ENCODE peak calls at places on chromosomes 7 and 10, in nine cellular contexts. B, N, S, Y, M, T, K, D and Z are unnamed samples.

GRCh38 chr7:130957722-130958360 is 223.8 kb upstream of the KLF14 start:
- DNase-seq in B (no peak), N (no peak), S (no peak), Y (no peak), M (no peak), T (no peak), K (no peak), D (no peak), Z (no peak)

GRCh38 chr10:22491480-22491879 is 146.2 kb downstream of the SPAG6 start:
- DNase-seq in B (no peak), N (no peak), S (no peak), Y (no peak), M (no peak), T (no peak), K (no peak), D (no peak), Z (no peak)

GRCh38 chr7:143906895-143907294 is 4.9 kb upstream of the TCAF1 start:
- DNase-seq in B (no peak), N (no peak), S (no peak), Y (no peak), M (no peak), T (peak; percentile 67), K (no peak), D (peak; percentile 18), Z (no peak)

GRCh38 chr7:64098-64521 is 128.3 kb upstream of the FAM20C start:
- DNase-seq in B (peak; percentile 7), N (peak; percentile 5), S (peak; percentile 52), Y (peak; percentile 57), M (no peak), T (peak; percentile 67), K (peak; percentile 53), D (peak; percentile 88), Z (peak; percentile 40)

GRCh38 chr10:30455816-30456215 is 21.8 kb downstream of the MAP3K8 start:
- DNase-seq in B (no peak), N (no peak), S (no peak), Y (peak; percentile 15), M (no peak), T (no peak), K (no peak), D (peak; percentile 61), Z (no peak)

GRCh38 chr10:85124592-85124991 is 796.2 kb downstream of the CCSER2 start:
- DNase-seq in B (no peak), N (no peak), S (no peak), Y (no peak), M (no peak), T (no peak), K (no peak), D (no peak), Z (no peak)

GRCh38 chr10:28587270-28587969 is 54.5 kb downstream of the WAC start:
- DNase-seq in B (no peak), N (no peak), S (no peak), Y (no peak), M (no peak), T (no peak), K (no peak), D (no peak), Z (no peak)

GRCh38 chr10:58998924-58999713 is 177.3 kb upstream of the PHYHIPL start:
- DNase-seq in B (no peak), N (no peak), S (no peak), Y (no peak), M (no peak), T (no peak), K (no peak), D (peak; percentile 86), Z (no peak)

GRCh38 chr7:114209968-114210367 is 204.6 kb upstream of the FOXP2 start:
- DNase-seq in B (no peak), N (no peak), S (no peak), Y (no peak), M (no peak), T (no peak), K (no peak), D (no peak), Z (no peak)

GRCh38 chr7:32477649-32477980 is 12.6 kb downstream of the LSM5 start:
- DNase-seq in B (no peak), N (no peak), S (no peak), Y (no peak), M (no peak), T (no peak), K (no peak), D (no peak), Z (no peak)

GRCh38 chr7:28187012-28187411 is 6.4 kb upstream of the JAZF1 start:
- DNase-seq in B (no peak), N (no peak), S (no peak), Y (no peak), M (no peak), T (no peak), K (no peak), D (no peak), Z (peak; percentile 19)

GRCh38 chr10:30819306-30820190 is 190.0 kb upstream of the LYZL2 start:
- DNase-seq in B (no peak), N (no peak), S (no peak), Y (no peak), M (no peak), T (no peak), K (no peak), D (no peak), Z (no peak)

GRCh38 chr7:103996017-103996551 is 6.6 kb upstream of the RELN start:
- DNase-seq in B (no peak), N (no peak), S (no peak), Y (no peak), M (no peak), T (no peak), K (no peak), D (no peak), Z (no peak)

GRCh38 chr7:27901028-27901760 is 161.2 kb downstream of the TAX1BP1 start:
- DNase-seq in B (no peak), N (no peak), S (no peak), Y (peak; percentile 9), M (peak; percentile 20), T (no peak), K (no peak), D (no peak), Z (no peak)

GRCh38 chr7:151799506-151799905 is 77.4 kb downstream of the PRKAG2 start:
- DNase-seq in B (no peak), N (no peak), S (no peak), Y (no peak), M (no peak), T (no peak), K (peak; percentile 34), D (peak; percentile 33), Z (no peak)

GRCh38 chr10:24393206-24393605 is 184.3 kb downstream of the KIAA1217 start:
- DNase-seq in B (no peak), N (no peak), S (no peak), Y (no peak), M (no peak), T (no peak), K (no peak), D (no peak), Z (no peak)

GRCh38 chr7:79810945-79811344 is 323.7 kb upstream of the GNAI1 start:
- DNase-seq in B (no peak), N (no peak), S (no peak), Y (no peak), M (no peak), T (no peak), K (no peak), D (no peak), Z (no peak)

GRCh38 chr7:26369519-26370385 is 78.1 kb downstream of the SNX10 start:
- DNase-seq in B (no peak), N (no peak), S (peak; percentile 36), Y (peak; percentile 88), M (peak; percentile 1), T (peak; percentile 54), K (no peak), D (no peak), Z (peak; percentile 59)

GRCh38 chr10:2019281-2019680 is 282.0 kb upstream of the ADARB2 start:
- DNase-seq in B (no peak), N (no peak), S (no peak), Y (no peak), M (no peak), T (no peak), K (no peak), D (no peak), Z (no peak)

GRCh38 chr7:93799750-93800357 is 90.7 kb downstream of the TFPI2 start:
- DNase-seq in B (peak; percentile 5), N (no peak), S (peak; percentile 2), Y (peak; percentile 12), M (no peak), T (peak; percentile 19), K (no peak), D (no peak), Z (no peak)

GRCh38 chr7:21642422-21642821 is 99.6 kb downstream of the DNAH11 start:
- DNase-seq in B (no peak), N (no peak), S (no peak), Y (no peak), M (no peak), T (peak; percentile 38), K (no peak), D (no peak), Z (peak; percentile 40)

GRCh38 chr10:109341986-109342385 is 581.3 kb downstream of the XPNPEP1 start:
- DNase-seq in B (no peak), N (no peak), S (no peak), Y (no peak), M (no peak), T (no peak), K (no peak), D (no peak), Z (no peak)

GRCh38 chr10:133261726-133262325 is 14.8 kb downstream of the ADAM8 start:
- DNase-seq in B (no peak), N (peak; percentile 88), S (peak; percentile 89), Y (peak; percentile 24), M (no peak), T (peak; percentile 96), K (peak; percentile 94), D (peak; percentile 96), Z (peak; percentile 94)

GRCh38 chr7:108090791-108091460 is 39.2 kb downstream of the LAMB4 start:
- DNase-seq in B (no peak), N (no peak), S (no peak), Y (no peak), M (no peak), T (no peak), K (no peak), D (no peak), Z (no peak)

GRCh38 chr10:10500941-10501340 is 516.7 kb upstream of the CELF2 start:
- DNase-seq in B (no peak), N (no peak), S (no peak), Y (no peak), M (no peak), T (no peak), K (no peak), D (no peak), Z (no peak)

GRCh38 chr7:44287488-44288380 is 37.7 kb downstream of the CAMK2B start:
- DNase-seq in B (no peak), N (no peak), S (no peak), Y (no peak), M (no peak), T (no peak), K (peak; percentile 42), D (peak; percentile 32), Z (no peak)

GRCh38 chr10:86681047-86681446 is 12.7 kb downstream of the LDB3 start:
- DNase-seq in B (no peak), N (no peak), S (no peak), Y (no peak), M (no peak), T (no peak), K (no peak), D (peak; percentile 85), Z (no peak)

GRCh38 chr10:77188000-77188395 is 449.6 kb downstream of the KCNMA1 start:
- DNase-seq in B (no peak), N (no peak), S (no peak), Y (no peak), M (no peak), T (no peak), K (no peak), D (no peak), Z (no peak)

GRCh38 chr10:68142761-68143160 is 33.5 kb downstream of the MYPN start:
- DNase-seq in B (no peak), N (no peak), S (no peak), Y (no peak), M (no peak), T (no peak), K (no peak), D (no peak), Z (no peak)

GRCh38 chr7:50346548-50347497 is 42.3 kb downstream of the IKZF1 start:
- DNase-seq in B (no peak), N (no peak), S (no peak), Y (no peak), M (no peak), T (no peak), K (no peak), D (no peak), Z (no peak)

GRCh38 chr7:135232720-135233119 is 918 bp upstream of the STRA8 start:
- DNase-seq in B (no peak), N (no peak), S (peak; percentile 17), Y (peak; percentile 15), M (no peak), T (peak; percentile 75), K (no peak), D (no peak), Z (peak; percentile 79)